ENCODE peak calls at places on chromosome 10, in seven cellular contexts. One of them, this sample, is unnamed.

GRCh38 chr10:61828034-61828433 is 73.5 kb upstream of the ARID5B start:
- DNase-seq in stimulated activated CD8-positive, alpha-beta memory T cell treated with anti-CD3 and anti-CD28 coated beads, Interleukin-4, amount 100 ng/mL, for 4 hours: no peak
- DNase-seq in NCI-H1436 treated with DMSO at 0.1 percent for 48 hours: no peak
- DNase-seq in HEK293T: no peak
- DNase-seq in fibroblast of the conjunctiva: no peak
- DNase-seq in stimulated activated naive CD8-positive, alpha-beta T cell treated with anti-CD3 and anti-CD28 coated beads, Interleukin-15, Interleukin-2, amounts not matched to agents 100 U/mL and 50 U/mL, for 24 hours: no peak
- DNase-seq in CD4-positive, alpha-beta T cell: no peak
- DNase-seq in this sample: no peak

GRCh38 chr10:132889091-132889490 is 53.3 kb downstream of the CFAP46 start:
- DNase-seq in stimulated activated CD8-positive, alpha-beta memory T cell treated with anti-CD3 and anti-CD28 coated beads, Interleukin-4, amount 100 ng/mL, for 4 hours: no peak
- DNase-seq in NCI-H1436 treated with DMSO at 0.1 percent for 48 hours: no peak
- DNase-seq in HEK293T: no peak
- DNase-seq in fibroblast of the conjunctiva: no peak
- DNase-seq in stimulated activated naive CD8-positive, alpha-beta T cell treated with anti-CD3 and anti-CD28 coated beads, Interleukin-15, Interleukin-2, amounts not matched to agents 100 U/mL and 50 U/mL, for 24 hours: no peak
- DNase-seq in CD4-positive, alpha-beta T cell: no peak
- DNase-seq in this sample: no peak

GRCh38 chr10:93813507-93814465 is 56.0 kb downstream of the LGI1 start:
- DNase-seq in stimulated activated CD8-positive, alpha-beta memory T cell treated with anti-CD3 and anti-CD28 coated beads, Interleukin-4, amount 100 ng/mL, for 4 hours: no peak
- DNase-seq in NCI-H1436 treated with DMSO at 0.1 percent for 48 hours: no peak
- DNase-seq in HEK293T: peak; percentile 69
- DNase-seq in fibroblast of the conjunctiva: peak; percentile 14
- DNase-seq in stimulated activated naive CD8-positive, alpha-beta T cell treated with anti-CD3 and anti-CD28 coated beads, Interleukin-15, Interleukin-2, amounts not matched to agents 100 U/mL and 50 U/mL, for 24 hours: peak; percentile 61
- DNase-seq in CD4-positive, alpha-beta T cell: peak; percentile 21
- DNase-seq in this sample: peak; percentile 26

GRCh38 chr10:73758704-73759511 is 14.7 kb downstream of the SEC24C start:
- DNase-seq in stimulated activated CD8-positive, alpha-beta memory T cell treated with anti-CD3 and anti-CD28 coated beads, Interleukin-4, amount 100 ng/mL, for 4 hours: no peak
- DNase-seq in NCI-H1436 treated with DMSO at 0.1 percent for 48 hours: peak; percentile 16
- DNase-seq in HEK293T: no peak
- DNase-seq in fibroblast of the conjunctiva: no peak
- DNase-seq in stimulated activated naive CD8-positive, alpha-beta T cell treated with anti-CD3 and anti-CD28 coated beads, Interleukin-15, Interleukin-2, amounts not matched to agents 100 U/mL and 50 U/mL, for 24 hours: no peak
- DNase-seq in CD4-positive, alpha-beta T cell: no peak
- DNase-seq in this sample: no peak

GRCh38 chr10:116257785-116258184 is 15.2 kb downstream of the GFRA1 start:
- DNase-seq in stimulated activated CD8-positive, alpha-beta memory T cell treated with anti-CD3 and anti-CD28 coated beads, Interleukin-4, amount 100 ng/mL, for 4 hours: no peak
- DNase-seq in NCI-H1436 treated with DMSO at 0.1 percent for 48 hours: no peak
- DNase-seq in HEK293T: no peak
- DNase-seq in fibroblast of the conjunctiva: no peak
- DNase-seq in stimulated activated naive CD8-positive, alpha-beta T cell treated with anti-CD3 and anti-CD28 coated beads, Interleukin-15, Interleukin-2, amounts not matched to agents 100 U/mL and 50 U/mL, for 24 hours: no peak
- DNase-seq in CD4-positive, alpha-beta T cell: no peak
- DNase-seq in this sample: no peak

GRCh38 chr10:1216576-1217236 is 160.5 kb downstream of the WDR37 start:
- DNase-seq in stimulated activated CD8-positive, alpha-beta memory T cell treated with anti-CD3 and anti-CD28 coated beads, Interleukin-4, amount 100 ng/mL, for 4 hours: no peak
- DNase-seq in NCI-H1436 treated with DMSO at 0.1 percent for 48 hours: no peak
- DNase-seq in HEK293T: no peak
- DNase-seq in fibroblast of the conjunctiva: no peak
- DNase-seq in stimulated activated naive CD8-positive, alpha-beta T cell treated with anti-CD3 and anti-CD28 coated beads, Interleukin-15, Interleukin-2, amounts not matched to agents 100 U/mL and 50 U/mL, for 24 hours: no peak
- DNase-seq in CD4-positive, alpha-beta T cell: no peak
- DNase-seq in this sample: no peak

GRCh38 chr10:11934262-11934661 is 108.3 kb downstream of the UPF2 start:
- DNase-seq in stimulated activated CD8-positive, alpha-beta memory T cell treated with anti-CD3 and anti-CD28 coated beads, Interleukin-4, amount 100 ng/mL, for 4 hours: no peak
- DNase-seq in NCI-H1436 treated with DMSO at 0.1 percent for 48 hours: no peak
- DNase-seq in HEK293T: no peak
- DNase-seq in fibroblast of the conjunctiva: no peak
- DNase-seq in stimulated activated naive CD8-positive, alpha-beta T cell treated with anti-CD3 and anti-CD28 coated beads, Interleukin-15, Interleukin-2, amounts not matched to agents 100 U/mL and 50 U/mL, for 24 hours: no peak
- DNase-seq in CD4-positive, alpha-beta T cell: no peak
- DNase-seq in this sample: no peak

GRCh38 chr10:12484945-12485805 is 135.8 kb downstream of the CAMK1D start:
- DNase-seq in stimulated activated CD8-positive, alpha-beta memory T cell treated with anti-CD3 and anti-CD28 coated beads, Interleukin-4, amount 100 ng/mL, for 4 hours: no peak
- DNase-seq in NCI-H1436 treated with DMSO at 0.1 percent for 48 hours: peak; percentile 21
- DNase-seq in HEK293T: no peak
- DNase-seq in fibroblast of the conjunctiva: no peak
- DNase-seq in stimulated activated naive CD8-positive, alpha-beta T cell treated with anti-CD3 and anti-CD28 coated beads, Interleukin-15, Interleukin-2, amounts not matched to agents 100 U/mL and 50 U/mL, for 24 hours: peak; percentile 15
- DNase-seq in CD4-positive, alpha-beta T cell: peak; percentile 9
- DNase-seq in this sample: peak; percentile 51

GRCh38 chr10:70084189-70084588 is 31.5 kb downstream of the MACROH2A2 start:
- DNase-seq in stimulated activated CD8-positive, alpha-beta memory T cell treated with anti-CD3 and anti-CD28 coated beads, Interleukin-4, amount 100 ng/mL, for 4 hours: no peak
- DNase-seq in NCI-H1436 treated with DMSO at 0.1 percent for 48 hours: no peak
- DNase-seq in HEK293T: no peak
- DNase-seq in fibroblast of the conjunctiva: no peak
- DNase-seq in stimulated activated naive CD8-positive, alpha-beta T cell treated with anti-CD3 and anti-CD28 coated beads, Interleukin-15, Interleukin-2, amounts not matched to agents 100 U/mL and 50 U/mL, for 24 hours: no peak
- DNase-seq in CD4-positive, alpha-beta T cell: no peak
- DNase-seq in this sample: no peak

GRCh38 chr10:27192284-27192683 is 37.1 kb downstream of the MASTL start:
- DNase-seq in stimulated activated CD8-positive, alpha-beta memory T cell treated with anti-CD3 and anti-CD28 coated beads, Interleukin-4, amount 100 ng/mL, for 4 hours: no peak
- DNase-seq in NCI-H1436 treated with DMSO at 0.1 percent for 48 hours: no peak
- DNase-seq in HEK293T: peak; percentile 5
- DNase-seq in fibroblast of the conjunctiva: peak; percentile 74
- DNase-seq in stimulated activated naive CD8-positive, alpha-beta T cell treated with anti-CD3 and anti-CD28 coated beads, Interleukin-15, Interleukin-2, amounts not matched to agents 100 U/mL and 50 U/mL, for 24 hours: no peak
- DNase-seq in CD4-positive, alpha-beta T cell: no peak
- DNase-seq in this sample: peak; percentile 5

GRCh38 chr10:9081253-9081652 is 1026.8 kb downstream of the GATA3 start:
- DNase-seq in stimulated activated CD8-positive, alpha-beta memory T cell treated with anti-CD3 and anti-CD28 coated beads, Interleukin-4, amount 100 ng/mL, for 4 hours: no peak
- DNase-seq in NCI-H1436 treated with DMSO at 0.1 percent for 48 hours: no peak
- DNase-seq in HEK293T: no peak
- DNase-seq in fibroblast of the conjunctiva: no peak
- DNase-seq in stimulated activated naive CD8-positive, alpha-beta T cell treated with anti-CD3 and anti-CD28 coated beads, Interleukin-15, Interleukin-2, amounts not matched to agents 100 U/mL and 50 U/mL, for 24 hours: no peak
- DNase-seq in CD4-positive, alpha-beta T cell: no peak
- DNase-seq in this sample: no peak

GRCh38 chr10:114758331-114758730 is 63.2 kb upstream of the FHIP2A start:
- DNase-seq in stimulated activated CD8-positive, alpha-beta memory T cell treated with anti-CD3 and anti-CD28 coated beads, Interleukin-4, amount 100 ng/mL, for 4 hours: no peak
- DNase-seq in NCI-H1436 treated with DMSO at 0.1 percent for 48 hours: no peak
- DNase-seq in HEK293T: no peak
- DNase-seq in fibroblast of the conjunctiva: no peak
- DNase-seq in stimulated activated naive CD8-positive, alpha-beta T cell treated with anti-CD3 and anti-CD28 coated beads, Interleukin-15, Interleukin-2, amounts not matched to agents 100 U/mL and 50 U/mL, for 24 hours: no peak
- DNase-seq in CD4-positive, alpha-beta T cell: no peak
- DNase-seq in this sample: no peak

GRCh38 chr10:63206997-63207952 is 74.1 kb downstream of the NRBF2 start:
- DNase-seq in stimulated activated CD8-positive, alpha-beta memory T cell treated with anti-CD3 and anti-CD28 coated beads, Interleukin-4, amount 100 ng/mL, for 4 hours: no peak
- DNase-seq in NCI-H1436 treated with DMSO at 0.1 percent for 48 hours: no peak
- DNase-seq in HEK293T: no peak
- DNase-seq in fibroblast of the conjunctiva: peak; percentile 65
- DNase-seq in stimulated activated naive CD8-positive, alpha-beta T cell treated with anti-CD3 and anti-CD28 coated beads, Interleukin-15, Interleukin-2, amounts not matched to agents 100 U/mL and 50 U/mL, for 24 hours: no peak
- DNase-seq in CD4-positive, alpha-beta T cell: no peak
- DNase-seq in this sample: peak; percentile 90

GRCh38 chr10:16521311-16522016 is at the start of gene C1QL3:
- DNase-seq in stimulated activated CD8-positive, alpha-beta memory T cell treated with anti-CD3 and anti-CD28 coated beads, Interleukin-4, amount 100 ng/mL, for 4 hours: no peak
- DNase-seq in NCI-H1436 treated with DMSO at 0.1 percent for 48 hours: no peak
- DNase-seq in HEK293T: no peak
- DNase-seq in fibroblast of the conjunctiva: no peak
- DNase-seq in stimulated activated naive CD8-positive, alpha-beta T cell treated with anti-CD3 and anti-CD28 coated beads, Interleukin-15, Interleukin-2, amounts not matched to agents 100 U/mL and 50 U/mL, for 24 hours: peak; percentile 39
- DNase-seq in CD4-positive, alpha-beta T cell: no peak
- DNase-seq in this sample: no peak

GRCh38 chr10:117130862-117131389 is 7.1 kb downstream of the VAX1 start:
- DNase-seq in stimulated activated CD8-positive, alpha-beta memory T cell treated with anti-CD3 and anti-CD28 coated beads, Interleukin-4, amount 100 ng/mL, for 4 hours: no peak
- DNase-seq in NCI-H1436 treated with DMSO at 0.1 percent for 48 hours: no peak
- DNase-seq in HEK293T: no peak
- DNase-seq in fibroblast of the conjunctiva: no peak
- DNase-seq in stimulated activated naive CD8-positive, alpha-beta T cell treated with anti-CD3 and anti-CD28 coated beads, Interleukin-15, Interleukin-2, amounts not matched to agents 100 U/mL and 50 U/mL, for 24 hours: no peak
- DNase-seq in CD4-positive, alpha-beta T cell: no peak
- DNase-seq in this sample: no peak

GRCh38 chr10:14879801-14880193 is 1.1 kb downstream of the SUV39H2 start:
- DNase-seq in stimulated activated CD8-positive, alpha-beta memory T cell treated with anti-CD3 and anti-CD28 coated beads, Interleukin-4, amount 100 ng/mL, for 4 hours: no peak
- DNase-seq in NCI-H1436 treated with DMSO at 0.1 percent for 48 hours: no peak
- DNase-seq in HEK293T: no peak
- DNase-seq in fibroblast of the conjunctiva: no peak
- DNase-seq in stimulated activated naive CD8-positive, alpha-beta T cell treated with anti-CD3 and anti-CD28 coated beads, Interleukin-15, Interleukin-2, amounts not matched to agents 100 U/mL and 50 U/mL, for 24 hours: no peak
- DNase-seq in CD4-positive, alpha-beta T cell: no peak
- DNase-seq in this sample: no peak

GRCh38 chr10:100876575-100877158 is 36.1 kb upstream of the SLF2 start:
- DNase-seq in stimulated activated CD8-positive, alpha-beta memory T cell treated with anti-CD3 and anti-CD28 coated beads, Interleukin-4, amount 100 ng/mL, for 4 hours: no peak
- DNase-seq in NCI-H1436 treated with DMSO at 0.1 percent for 48 hours: no peak
- DNase-seq in HEK293T: no peak
- DNase-seq in fibroblast of the conjunctiva: no peak
- DNase-seq in stimulated activated naive CD8-positive, alpha-beta T cell treated with anti-CD3 and anti-CD28 coated beads, Interleukin-15, Interleukin-2, amounts not matched to agents 100 U/mL and 50 U/mL, for 24 hours: no peak
- DNase-seq in CD4-positive, alpha-beta T cell: no peak
- DNase-seq in this sample: no peak

GRCh38 chr10:97061423-97061822 is 124.3 kb downstream of the SLIT1 start:
- DNase-seq in stimulated activated CD8-positive, alpha-beta memory T cell treated with anti-CD3 and anti-CD28 coated beads, Interleukin-4, amount 100 ng/mL, for 4 hours: no peak
- DNase-seq in NCI-H1436 treated with DMSO at 0.1 percent for 48 hours: no peak
- DNase-seq in HEK293T: no peak
- DNase-seq in fibroblast of the conjunctiva: no peak
- DNase-seq in stimulated activated naive CD8-positive, alpha-beta T cell treated with anti-CD3 and anti-CD28 coated beads, Interleukin-15, Interleukin-2, amounts not matched to agents 100 U/mL and 50 U/mL, for 24 hours: no peak
- DNase-seq in CD4-positive, alpha-beta T cell: no peak
- DNase-seq in this sample: no peak

GRCh38 chr10:131111474-131112080 is 199.9 kb downstream of the TCERG1L start:
- DNase-seq in stimulated activated CD8-positive, alpha-beta memory T cell treated with anti-CD3 and anti-CD28 coated beads, Interleukin-4, amount 100 ng/mL, for 4 hours: no peak
- DNase-seq in NCI-H1436 treated with DMSO at 0.1 percent for 48 hours: no peak
- DNase-seq in HEK293T: no peak
- DNase-seq in fibroblast of the conjunctiva: no peak
- DNase-seq in stimulated activated naive CD8-positive, alpha-beta T cell treated with anti-CD3 and anti-CD28 coated beads, Interleukin-15, Interleukin-2, amounts not matched to agents 100 U/mL and 50 U/mL, for 24 hours: no peak
- DNase-seq in CD4-positive, alpha-beta T cell: no peak
- DNase-seq in this sample: no peak

GRCh38 chr10:22372922-22373321 is 27.6 kb downstream of the SPAG6 start:
- DNase-seq in stimulated activated CD8-positive, alpha-beta memory T cell treated with anti-CD3 and anti-CD28 coated beads, Interleukin-4, amount 100 ng/mL, for 4 hours: no peak
- DNase-seq in NCI-H1436 treated with DMSO at 0.1 percent for 48 hours: no peak
- DNase-seq in HEK293T: no peak
- DNase-seq in fibroblast of the conjunctiva: no peak
- DNase-seq in stimulated activated naive CD8-positive, alpha-beta T cell treated with anti-CD3 and anti-CD28 coated beads, Interleukin-15, Interleukin-2, amounts not matched to agents 100 U/mL and 50 U/mL, for 24 hours: no peak
- DNase-seq in CD4-positive, alpha-beta T cell: no peak
- DNase-seq in this sample: no peak

GRCh38 chr10:51000976-51001375 is 73.3 kb upstream of the PRKG1 start:
- DNase-seq in stimulated activated CD8-positive, alpha-beta memory T cell treated with anti-CD3 and anti-CD28 coated beads, Interleukin-4, amount 100 ng/mL, for 4 hours: no peak
- DNase-seq in NCI-H1436 treated with DMSO at 0.1 percent for 48 hours: no peak
- DNase-seq in HEK293T: no peak
- DNase-seq in fibroblast of the conjunctiva: no peak
- DNase-seq in stimulated activated naive CD8-positive, alpha-beta T cell treated with anti-CD3 and anti-CD28 coated beads, Interleukin-15, Interleukin-2, amounts not matched to agents 100 U/mL and 50 U/mL, for 24 hours: no peak
- DNase-seq in CD4-positive, alpha-beta T cell: no peak
- DNase-seq in this sample: no peak